ENCODE peak calls at places on chromosomes 2 and 18, in six cellular contexts. Z is RCC 7860, M is MCF 10A, S is lower lobe of right lung, U is BE2C, Y is AML-193. Q is an unnamed sample.

GRCh38 chr2:160630801-160631590 is 137.4 kb upstream of the RBMS1 start:
- DNase-seq in Z (no peak), S (no peak), U (no peak), M (no peak), Y (no peak), Q (no peak)

GRCh38 chr2:172011814-172012580 is 12.2 kb downstream of the METAP1D start:
- DNase-seq in M (no peak), S (no peak), Z (no peak), U (no peak), Y (peak; percentile 62), Q (no peak)

GRCh38 chr2:88239781-88240180 is 69.6 kb downstream of the THNSL2 start:
- DNase-seq in M (no peak), Y (no peak), Z (peak; percentile 72), U (no peak), S (no peak), Q (no peak)

GRCh38 chr2:134097740-134098139 is 156.1 kb upstream of the MGAT5 start:
- DNase-seq in S (no peak), U (no peak), Y (no peak), M (no peak), Z (no peak), Q (no peak)

GRCh38 chr2:69306897-69307695 is 79.9 kb downstream of the GFPT1 start:
- DNase-seq in Z (peak; percentile 57), S (peak; percentile 86), M (peak; percentile 76), U (peak; percentile 81), Y (peak; percentile 32), Q (peak; percentile 31)

GRCh38 chr18:62324917-62325805 is at the start of gene TNFRSF11A:
- DNase-seq in U (no peak), Z (no peak), Y (no peak), M (peak; percentile 61), S (peak; percentile 61), Q (no peak)

GRCh38 chr18:55096261-55097026 is 137.2 kb upstream of the CCDC68 start:
- DNase-seq in Y (peak; percentile 2), S (no peak), M (peak; percentile 65), U (peak; percentile 52), Z (peak; percentile 54), Q (no peak)

GRCh38 chr18:22710628-22711380 is 222.3 kb upstream of the RBBP8 start:
- DNase-seq in Z (peak; percentile 6), U (no peak), S (no peak), M (peak; percentile 61), Y (no peak), Q (no peak)

GRCh38 chr2:95389256-95390119 is 13.0 kb upstream of the FAHD2A start:
- DNase-seq in S (no peak), U (peak; percentile 36), Y (peak; percentile 18), Z (peak; percentile 27), M (peak; percentile 73), Q (no peak)

GRCh38 chr18:10792181-10792580 is 266.4 kb downstream of the NAPG start:
- DNase-seq in S (no peak), U (no peak), M (no peak), Z (no peak), Y (peak; percentile 75), Q (no peak)

GRCh38 chr18:7902399-7902839 is 335.3 kb downstream of the PTPRM start:
- DNase-seq in U (no peak), S (no peak), M (peak; percentile 40), Y (no peak), Z (no peak), Q (no peak)

GRCh38 chr2:123518387-123518786 is 506.7 kb upstream of the CNTNAP5 start:
- DNase-seq in U (no peak), S (no peak), M (peak; percentile 38), Z (no peak), Y (no peak), Q (no peak)

GRCh38 chr18:45962866-45963265 is 4.3 kb downstream of the EPG5 start:
- DNase-seq in Z (peak; percentile 91), S (no peak), Y (no peak), U (no peak), M (peak; percentile 8), Q (no peak)

GRCh38 chr2:127611076-127611925 is 34.7 kb upstream of the GPR17 start:
- DNase-seq in Z (no peak), U (no peak), Y (no peak), M (no peak), S (no peak), Q (no peak)